ENCODE peak calls at places on chromosomes 12 and 14, in seven cellular contexts. B is heart left ventricle; J is A549; H is lung; Q is effector memory CD4-positive, alpha-beta T cell; Z is brain microvascular endothelial cell; A is DND-41. F is an unnamed sample.

GRCh38 chr12:128240745-128241144 is 26.2 kb upstream of the TMEM132C start:
- DNase-seq in B (no peak), J (no peak), H (no peak), Q (no peak), Z (no peak), A (no peak), F (no peak)

GRCh38 chr12:27194644-27195043 is 49.4 kb upstream of the STK38L start:
- DNase-seq in B (no peak), J (no peak), H (no peak), Q (no peak), Z (no peak), A (no peak), F (no peak)

GRCh38 chr12:105280966-105281693 is 45.2 kb upstream of the APPL2 start:
- DNase-seq in B (no peak), J (peak), H (no peak), Q (no peak), Z (no peak), A (no peak), F (no peak)

GRCh38 chr14:91119556-91120311 is 5.9 kb downstream of the DGLUCY start:
- DNase-seq in B (peak), J (peak), H (no peak), Q (no peak), Z (peak), A (no peak), F (peak)

GRCh38 chr12:124576061-124576650 is 8.7 kb upstream of the NCOR2 start:
- DNase-seq in B (no peak), J (no peak), H (no peak), Q (no peak), Z (no peak), A (no peak), F (no peak)

GRCh38 chr14:94306047-94306978 is 13.2 kb upstream of the SERPINA10 start:
- DNase-seq in B (no peak), J (no peak), H (no peak), Q (no peak), Z (no peak), A (no peak), F (no peak)

GRCh38 chr12:22282283-22282682 is 52.2 kb downstream of the ST8SIA1 start:
- DNase-seq in B (no peak), J (peak), H (no peak), Q (no peak), Z (peak), A (no peak), F (no peak)

GRCh38 chr12:52427083-52427482 is 7.1 kb downstream of the KRT75 start:
- DNase-seq in B (no peak), J (no peak), H (no peak), Q (no peak), Z (no peak), A (no peak), F (no peak)

GRCh38 chr12:31444801-31445200 is 118.9 kb upstream of the SINHCAF start:
- DNase-seq in B (no peak), J (no peak), H (no peak), Q (no peak), Z (no peak), A (no peak), F (no peak)

GRCh38 chr12:12628013-12628412 is 16.3 kb downstream of the CREBL2 start:
- DNase-seq in B (no peak), J (no peak), H (no peak), Q (no peak), Z (peak), A (no peak), F (no peak)

GRCh38 chr14:102241147-102241546 is 63.8 kb downstream of the MOK start:
- DNase-seq in B (no peak), J (no peak), H (no peak), Q (no peak), Z (no peak), A (no peak), F (no peak)

GRCh38 chr12:50257226-50258166 is 25.8 kb downstream of the LIMA1 start:
- DNase-seq in B (no peak), J (peak), H (no peak), Q (no peak), Z (peak), A (no peak), F (peak)

GRCh38 chr14:70999117-70999516 is 91.9 kb downstream of the PCNX1 start:
- DNase-seq in B (no peak), J (no peak), H (no peak), Q (no peak), Z (no peak), A (no peak), F (no peak)

GRCh38 chr14:105485720-105486332 is 860 bp upstream of the CRIP1 start:
- DNase-seq in B (no peak), J (peak), H (no peak), Q (peak), Z (no peak), A (peak), F (no peak)

GRCh38 chr12:124995200-124995961 is 1.9 kb downstream of the BRI3BP start:
- DNase-seq in B (no peak), J (no peak), H (no peak), Q (no peak), Z (no peak), A (peak), F (no peak)

GRCh38 chr12:46608431-46609280 is 217.1 kb downstream of the SLC38A4 start:
- DNase-seq in B (no peak), J (no peak), H (no peak), Q (no peak), Z (no peak), A (no peak), F (no peak)

GRCh38 chr12:98440165-98440581 is 75.2 kb upstream of the TMPO start:
- DNase-seq in B (peak), J (peak), H (peak), Q (no peak), Z (peak), A (no peak), F (peak)

GRCh38 chr14:20350280-20350679 is 6.8 kb downstream of the PARP2 start:
- DNase-seq in B (no peak), J (no peak), H (no peak), Q (no peak), Z (no peak), A (no peak), F (no peak)

GRCh38 chr12:68930178-68930577 is 2.8 kb downstream of the CPM start:
- DNase-seq in B (no peak), J (no peak), H (no peak), Q (no peak), Z (no peak), A (no peak), F (no peak)

GRCh38 chr12:130830246-130830551 is 8.9 kb downstream of the STX2 start:
- DNase-seq in B (no peak), J (no peak), H (no peak), Q (no peak), Z (no peak), A (no peak), F (no peak)

GRCh38 chr14:89519000-89519399 is 102.0 kb upstream of the FOXN3 start:
- DNase-seq in B (no peak), J (no peak), H (no peak), Q (no peak), Z (no peak), A (no peak), F (no peak)

GRCh38 chr14:100293497-100294212 is 12.6 kb downstream of the SLC25A29 start:
- DNase-seq in B (no peak), J (no peak), H (no peak), Q (no peak), Z (no peak), A (no peak), F (no peak)

GRCh38 chr12:11228268-11228879 is 41.1 kb downstream of the PRB3 start:
- DNase-seq in B (no peak), J (peak), H (peak), Q (no peak), Z (peak), A (peak), F (peak)

GRCh38 chr12:92552412-92553108 is 150.2 kb upstream of the PLEKHG7 start:
- DNase-seq in B (no peak), J (peak), H (no peak), Q (no peak), Z (no peak), A (no peak), F (no peak)

GRCh38 chr14:61451491-61451890 is 130.1 kb downstream of the PRKCH start:
- DNase-seq in B (no peak), J (no peak), H (no peak), Q (no peak), Z (no peak), A (no peak), F (no peak)

GRCh38 chr12:124624823-124625222 is 57.4 kb upstream of the NCOR2 start:
- DNase-seq in B (no peak), J (no peak), H (no peak), Q (no peak), Z (no peak), A (no peak), F (no peak)

GRCh38 chr12:132941336-132941954 is 14.7 kb downstream of the ZNF605 start:
- DNase-seq in B (no peak), J (no peak), H (no peak), Q (no peak), Z (no peak), A (no peak), F (no peak)

GRCh38 chr14:53151867-53152626 is 1.1 kb downstream of the DDHD1 start:
- DNase-seq in B (peak), J (peak), H (peak), Q (peak), Z (peak), A (peak), F (no peak)

GRCh38 chr14:44494125-44494524 is 13.0 kb downstream of the FSCB start:
- DNase-seq in B (no peak), J (no peak), H (no peak), Q (no peak), Z (no peak), A (no peak), F (no peak)

GRCh38 chr12:51419473-51420228 is 5.0 kb upstream of the SLC4A8 start:
- DNase-seq in B (no peak), J (peak), H (no peak), Q (no peak), Z (no peak), A (peak), F (no peak)

GRCh38 chr12:105109465-105110212 is 2.1 kb downstream of the WASHC4 start:
- DNase-seq in B (no peak), J (peak), H (no peak), Q (no peak), Z (peak), A (no peak), F (no peak)

GRCh38 chr14:88013750-88014349 is 8.9 kb downstream of the GPR65 start:
- DNase-seq in B (peak), J (peak), H (peak), Q (peak), Z (peak), A (no peak), F (peak)

GRCh38 chr12:71469235-71469873 is 29.8 kb downstream of the LGR5 start:
- DNase-seq in B (no peak), J (peak), H (no peak), Q (no peak), Z (peak), A (no peak), F (peak)

GRCh38 chr12:22715254-22715653 is 90.3 kb downstream of the ETNK1 start:
- DNase-seq in B (no peak), J (no peak), H (no peak), Q (no peak), Z (no peak), A (no peak), F (no peak)

GRCh38 chr12:58575281-58575680 is 345.0 kb downstream of the LRIG3 start:
- DNase-seq in B (no peak), J (no peak), H (no peak), Q (no peak), Z (peak), A (no peak), F (peak)

GRCh38 chr14:50668008-50668851 is at the start of gene SAV1:
- DNase-seq in B (peak), J (peak), H (peak), Q (peak), Z (peak), A (peak), F (peak)

DNA sequence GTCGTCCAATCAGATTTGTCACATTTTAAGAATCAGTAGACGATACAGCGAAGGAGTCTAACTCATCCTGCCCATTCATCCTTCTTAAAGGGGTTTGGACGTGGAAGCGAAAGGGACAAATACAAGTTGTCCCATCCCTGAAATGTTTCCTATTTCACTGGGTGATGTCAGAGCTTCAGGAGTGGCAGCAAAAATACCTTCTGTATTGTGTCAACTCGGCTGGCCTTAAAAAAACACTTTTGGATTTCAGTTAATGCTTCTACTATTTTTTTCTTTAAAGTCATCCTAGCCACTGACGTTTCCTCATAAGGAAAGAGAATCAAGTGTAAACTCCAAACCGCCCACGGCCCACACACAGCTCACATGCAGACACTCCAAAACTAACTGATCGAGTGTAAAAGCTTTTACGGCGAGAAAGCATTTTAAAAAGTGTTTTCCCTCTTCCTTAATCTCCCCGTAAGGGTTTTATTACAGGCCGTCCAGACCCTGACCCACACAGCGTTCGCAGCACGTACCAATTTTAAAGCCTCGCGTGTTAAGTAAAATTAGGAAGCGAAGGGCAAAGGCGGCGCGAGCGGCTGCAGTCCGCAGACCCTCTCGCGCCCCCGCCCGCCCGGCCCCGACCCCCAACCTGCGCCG is 593 bp downstream of the CFL2 start:
- DNase-seq in B (no peak), J (peak), H (peak), Q (no peak), Z (peak), A (peak), F (peak)
- H3K4me3 ChIP-seq in B (peak), J (peak), H (peak), Q (peak), Z (peak), A (peak), F (peak)

DNA sequence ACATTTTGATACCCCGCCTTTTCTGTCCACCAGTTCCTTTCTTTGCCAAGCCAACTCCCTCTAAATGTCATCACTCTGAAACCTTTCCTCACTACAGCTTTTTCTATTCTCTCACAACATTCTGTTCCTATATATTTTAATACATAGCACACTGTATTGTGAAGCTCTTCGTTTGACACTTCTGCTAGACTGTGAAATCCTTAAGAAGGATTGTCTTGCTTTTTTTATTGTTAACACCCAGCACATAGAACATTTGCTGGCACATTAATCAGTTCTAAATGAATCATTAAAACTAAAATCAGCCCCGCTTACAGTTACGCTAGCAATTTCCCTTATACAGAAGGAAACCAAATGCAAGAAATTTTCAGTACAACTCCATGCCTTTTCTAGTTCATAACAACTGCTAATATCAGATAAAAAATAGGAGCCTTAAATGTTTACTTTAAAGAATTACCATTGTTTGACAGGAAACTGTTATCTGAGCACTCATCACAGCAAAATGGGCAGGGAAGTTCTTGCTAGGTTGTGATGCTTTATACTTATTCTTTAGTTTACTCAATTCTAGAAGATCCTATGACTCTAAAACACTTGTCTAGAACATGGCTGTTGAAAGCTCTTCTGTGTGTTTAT is 93.5 kb downstream of the PPP1R12A start:
- DNase-seq in B (no peak), J (no peak), H (no peak), Q (no peak), Z (no peak), A (no peak), F (no peak)
- H3K4me3 ChIP-seq in B (no peak), J (no peak), H (no peak), Q (no peak), Z (no peak), A (no peak), F (no peak)

GRCh38 chr12:89775336-89776005 is 66.8 kb upstream of the ATP2B1 start:
- DNase-seq in B (no peak), J (peak), H (no peak), Q (no peak), Z (no peak), A (no peak), F (peak)
- H3K4me3 ChIP-seq in B (no peak), J (no peak), H (no peak), Q (no peak), Z (no peak), A (no peak), F (no peak)

DNA sequence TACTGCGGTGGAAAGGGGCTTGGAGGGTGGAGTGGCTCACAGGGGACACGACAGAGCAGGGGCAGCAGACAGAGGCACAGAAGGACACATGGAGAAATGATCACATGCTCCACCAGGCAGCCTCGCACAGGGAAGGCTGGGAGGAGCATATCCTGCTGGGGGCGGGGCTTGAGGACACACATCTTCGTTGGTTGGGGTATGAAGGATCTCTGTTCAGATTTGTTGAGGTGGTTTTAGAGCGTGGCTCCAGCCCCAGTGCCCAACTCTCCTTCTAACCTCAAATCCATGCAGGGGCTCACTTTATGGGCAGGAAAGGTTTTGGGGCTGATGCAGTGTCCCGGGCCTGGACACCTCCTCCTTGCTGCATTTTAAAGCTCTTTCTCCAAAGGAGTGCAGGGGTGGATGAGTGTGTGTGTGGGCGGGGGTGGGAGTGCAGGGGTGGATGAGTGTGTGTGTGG is 741 bp upstream of the P3H3 start:
- DNase-seq in B (peak), J (peak), H (peak), Q (peak), Z (peak), A (peak), F (peak)
- H3K4me3 ChIP-seq in B (no peak), J (no peak), H (no peak), Q (no peak), Z (peak), A (no peak), F (peak)

GRCh38 chr12:113146999-113147398 is 2.5 kb upstream of the CFAP73 start:
- DNase-seq in B (no peak), J (no peak), H (no peak), Q (no peak), Z (no peak), A (no peak), F (no peak)
- H3K4me3 ChIP-seq in B (no peak), J (no peak), H (no peak), Q (no peak), Z (no peak), A (no peak), F (no peak)

DNA sequence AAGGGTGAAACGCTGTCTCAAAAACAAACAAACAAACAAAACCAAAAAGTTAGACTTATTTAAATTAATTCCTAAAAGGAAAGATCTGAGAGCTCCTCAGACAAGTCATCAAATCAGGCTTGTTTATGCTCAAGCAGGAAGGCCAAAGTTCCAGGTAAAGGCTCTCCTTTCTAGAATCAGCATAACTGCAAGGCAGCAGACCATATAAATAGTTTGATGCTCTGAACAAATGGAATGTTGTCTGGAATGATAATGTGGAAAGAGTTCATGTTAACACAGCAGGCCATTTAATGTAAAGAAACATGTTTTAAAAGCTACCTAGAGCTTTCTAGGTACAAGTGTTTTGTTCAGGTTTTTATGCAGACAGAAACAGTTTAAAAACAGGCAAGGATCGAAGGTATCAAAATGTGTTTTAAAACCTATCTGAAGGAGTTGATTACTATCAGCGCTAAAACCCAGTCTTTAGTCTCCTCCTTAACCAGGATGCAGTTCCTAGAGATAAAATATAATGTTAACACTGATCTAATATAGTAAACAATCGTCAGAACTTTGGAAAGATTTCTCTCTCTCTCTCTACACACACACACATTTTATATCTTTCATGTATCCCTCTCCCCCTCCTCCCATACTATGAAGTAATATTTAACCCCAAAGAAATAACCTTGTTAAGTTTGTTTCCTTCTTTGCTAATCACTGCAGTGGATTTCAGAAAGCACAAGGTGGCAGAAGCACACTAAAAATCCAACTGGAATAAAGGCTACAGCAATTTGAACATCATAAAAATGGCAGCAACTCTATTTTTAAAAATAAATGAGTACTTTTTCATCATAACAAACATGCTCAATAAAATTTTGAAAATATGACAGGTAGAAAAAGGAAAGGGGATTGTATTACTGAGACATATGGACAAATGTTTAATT is 135.5 kb downstream of the PAWR start:
- DNase-seq in B (no peak), J (peak), H (no peak), Q (no peak), Z (peak), A (no peak), F (peak)
- H3K4me3 ChIP-seq in B (no peak), J (no peak), H (no peak), Q (no peak), Z (no peak), A (no peak), F (no peak)